ENCODE peak calls at places on chromosomes 1 and 21, in five cellular contexts. One of them, this sample, is unnamed.

GRCh38 chr1:110040548-110040947 is 6.1 kb downstream of the STRIP1 start:
- DNase-seq in AG08395: no peak
- DNase-seq in left cardiac atrium: no peak
- DNase-seq in epithelial cell of esophagus: peak
- DNase-seq in stimulated activated CD8-positive, alpha-beta memory T cell treated with anti-CD3 and anti-CD28 coated beads, Interleukin-7, amount 100 ng/mL, for 1 hour: no peak
- DNase-seq in this sample: no peak

GRCh38 chr1:55129194-55129728 is 85.9 kb downstream of the USP24 start:
- DNase-seq in left cardiac atrium: peak
- DNase-seq in AG08395: no peak
- DNase-seq in epithelial cell of esophagus: peak
- DNase-seq in stimulated activated CD8-positive, alpha-beta memory T cell treated with anti-CD3 and anti-CD28 coated beads, Interleukin-7, amount 100 ng/mL, for 1 hour: no peak
- DNase-seq in this sample: no peak

GRCh38 chr1:108897865-108898720 is 21.3 kb downstream of the GPSM2 start:
- DNase-seq in stimulated activated CD8-positive, alpha-beta memory T cell treated with anti-CD3 and anti-CD28 coated beads, Interleukin-7, amount 100 ng/mL, for 1 hour: no peak
- DNase-seq in AG08395: peak
- DNase-seq in epithelial cell of esophagus: peak
- DNase-seq in left cardiac atrium: no peak
- DNase-seq in this sample: no peak

GRCh38 chr1:46333300-46334029 is 7.1 kb upstream of the NSUN4 start:
- DNase-seq in left cardiac atrium: no peak
- DNase-seq in AG08395: peak
- DNase-seq in stimulated activated CD8-positive, alpha-beta memory T cell treated with anti-CD3 and anti-CD28 coated beads, Interleukin-7, amount 100 ng/mL, for 1 hour: no peak
- DNase-seq in epithelial cell of esophagus: peak
- DNase-seq in this sample: no peak

GRCh38 chr1:182301026-182301436 is 90.6 kb downstream of the GLUL start:
- DNase-seq in stimulated activated CD8-positive, alpha-beta memory T cell treated with anti-CD3 and anti-CD28 coated beads, Interleukin-7, amount 100 ng/mL, for 1 hour: no peak
- DNase-seq in epithelial cell of esophagus: no peak
- DNase-seq in AG08395: no peak
- DNase-seq in left cardiac atrium: no peak
- DNase-seq in this sample: no peak

GRCh38 chr1:96756789-96757188 is 35.2 kb downstream of the PTBP2 start:
- DNase-seq in stimulated activated CD8-positive, alpha-beta memory T cell treated with anti-CD3 and anti-CD28 coated beads, Interleukin-7, amount 100 ng/mL, for 1 hour: no peak
- DNase-seq in AG08395: no peak
- DNase-seq in epithelial cell of esophagus: peak
- DNase-seq in left cardiac atrium: no peak
- DNase-seq in this sample: no peak

GRCh38 chr1:57422271-57423134 is 1.4 kb downstream of the DAB1 start:
- DNase-seq in epithelial cell of esophagus: peak
- DNase-seq in AG08395: peak
- DNase-seq in left cardiac atrium: peak
- DNase-seq in stimulated activated CD8-positive, alpha-beta memory T cell treated with anti-CD3 and anti-CD28 coated beads, Interleukin-7, amount 100 ng/mL, for 1 hour: no peak
- DNase-seq in this sample: no peak

GRCh38 chr1:158058339-158059025 is 65.0 kb downstream of the KIRREL1 start:
- DNase-seq in left cardiac atrium: no peak
- DNase-seq in stimulated activated CD8-positive, alpha-beta memory T cell treated with anti-CD3 and anti-CD28 coated beads, Interleukin-7, amount 100 ng/mL, for 1 hour: no peak
- DNase-seq in epithelial cell of esophagus: no peak
- DNase-seq in AG08395: no peak
- DNase-seq in this sample: no peak

GRCh38 chr1:22969224-22969829 is 3.3 kb downstream of the LACTBL1 start:
- DNase-seq in stimulated activated CD8-positive, alpha-beta memory T cell treated with anti-CD3 and anti-CD28 coated beads, Interleukin-7, amount 100 ng/mL, for 1 hour: no peak
- DNase-seq in epithelial cell of esophagus: peak
- DNase-seq in left cardiac atrium: no peak
- DNase-seq in AG08395: peak
- DNase-seq in this sample: no peak

GRCh38 chr21:41045534-41046268 is 122.3 kb upstream of the BACE2 start:
- DNase-seq in stimulated activated CD8-positive, alpha-beta memory T cell treated with anti-CD3 and anti-CD28 coated beads, Interleukin-7, amount 100 ng/mL, for 1 hour: no peak
- DNase-seq in left cardiac atrium: no peak
- DNase-seq in AG08395: no peak
- DNase-seq in epithelial cell of esophagus: peak
- DNase-seq in this sample: no peak

GRCh38 chr1:116571215-116571919 is 541 bp upstream of the CD58 start:
- DNase-seq in AG08395: no peak
- DNase-seq in stimulated activated CD8-positive, alpha-beta memory T cell treated with anti-CD3 and anti-CD28 coated beads, Interleukin-7, amount 100 ng/mL, for 1 hour: no peak
- DNase-seq in left cardiac atrium: no peak
- DNase-seq in epithelial cell of esophagus: no peak
- DNase-seq in this sample: no peak

GRCh38 chr1:206723500-206724472 is 39.1 kb downstream of the MAPKAPK2 start:
- DNase-seq in stimulated activated CD8-positive, alpha-beta memory T cell treated with anti-CD3 and anti-CD28 coated beads, Interleukin-7, amount 100 ng/mL, for 1 hour: no peak
- DNase-seq in left cardiac atrium: peak
- DNase-seq in AG08395: peak
- DNase-seq in epithelial cell of esophagus: peak
- DNase-seq in this sample: no peak

GRCh38 chr1:29282924-29283803 is 46.8 kb downstream of the PTPRU start:
- DNase-seq in left cardiac atrium: no peak
- DNase-seq in stimulated activated CD8-positive, alpha-beta memory T cell treated with anti-CD3 and anti-CD28 coated beads, Interleukin-7, amount 100 ng/mL, for 1 hour: no peak
- DNase-seq in AG08395: peak
- DNase-seq in epithelial cell of esophagus: peak
- DNase-seq in this sample: peak